ENCODE peak calls at places on chromosome 2, in six cellular contexts. O, T, U, D, M and E are unnamed samples.

GRCh38 chr2:144102386-144102785 is 417.5 kb downstream of the ZEB2 start:
- DNase-seq in O (no peak), T (no peak), U (no peak), D (no peak), M (no peak), E (no peak)

GRCh38 chr2:173231042-173231441 is 123.6 kb upstream of the CDCA7 start:
- DNase-seq in O (no peak), T (no peak), U (peak; percentile 9), D (no peak), M (no peak), E (no peak)

GRCh38 chr2:217064234-217065103 is 204.6 kb upstream of the TNP1 start:
- DNase-seq in O (no peak), T (peak; percentile 69), U (no peak), D (peak; percentile 54), M (no peak), E (no peak)

GRCh38 chr2:40403233-40403841 is 48.6 kb downstream of the SLC8A1 start:
- DNase-seq in O (no peak), T (peak; percentile 79), U (no peak), D (no peak), M (no peak), E (no peak)

GRCh38 chr2:85655961-85656403 is 12.0 kb downstream of the SFTPB start:
- DNase-seq in O (no peak), T (no peak), U (no peak), D (no peak), M (no peak), E (no peak)

GRCh38 chr2:152542995-152543481 is 174.2 kb downstream of the PRPF40A start:
- DNase-seq in O (no peak), T (peak; percentile 84), U (no peak), D (peak; percentile 50), M (no peak), E (no peak)

GRCh38 chr2:12437144-12437543 is 279.6 kb upstream of the TRIB2 start:
- DNase-seq in O (no peak), T (no peak), U (no peak), D (no peak), M (no peak), E (no peak)

GRCh38 chr2:60843006-60843405 is 38.4 kb upstream of the REL start:
- DNase-seq in O (no peak), T (no peak), U (no peak), D (no peak), M (no peak), E (no peak)

GRCh38 chr2:229947544-229947943 is 25.2 kb downstream of the FBXO36 start:
- DNase-seq in O (no peak), T (no peak), U (no peak), D (no peak), M (no peak), E (no peak)

GRCh38 chr2:19673213-19673791 is 228.5 kb downstream of the TTC32 start:
- DNase-seq in O (no peak), T (peak; percentile 40), U (no peak), D (peak; percentile 56), M (no peak), E (no peak)

GRCh38 chr2:45772038-45772437 is 120.6 kb downstream of the PRKCE start:
- DNase-seq in O (no peak), T (no peak), U (no peak), D (no peak), M (no peak), E (no peak)
- H3K4me1 ChIP-seq in O (no peaks in the 10 kb centered on the region), T (peaks cover 12% of the 10 kb centered on the region), U (no peaks in the 10 kb centered on the region), D (peaks cover 4% of the 10 kb centered on the region), M (peaks cover 30% of the 10 kb centered on the region), E (no peaks in the 10 kb centered on the region)

DNA sequence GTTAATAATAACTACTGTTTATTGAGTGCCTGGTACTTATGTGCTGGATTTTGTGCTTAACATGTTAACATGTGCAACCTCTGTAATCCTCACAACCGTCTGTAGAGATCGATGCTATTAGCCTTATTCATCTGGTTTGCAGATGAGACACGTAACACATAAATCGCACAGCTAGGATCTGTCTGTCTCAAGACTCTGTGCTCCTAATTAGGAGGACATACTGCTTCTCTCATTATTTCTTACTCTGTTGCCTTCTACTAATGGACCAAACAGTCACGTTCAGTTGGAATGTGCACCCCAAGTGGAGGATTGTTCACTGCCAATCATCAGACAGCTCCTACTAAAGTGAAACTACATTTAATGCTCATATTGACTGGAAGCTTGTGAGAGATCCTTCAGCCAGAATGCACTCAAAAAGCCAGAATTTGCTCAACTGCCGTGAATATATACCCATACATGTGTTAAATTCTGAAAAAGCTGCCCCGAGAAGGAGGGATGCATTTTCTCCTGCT is 105.8 kb downstream of the RNF144A start:
- DNase-seq in O (no peak), T (no peak), U (no peak), D (no peak), M (no peak), E (no peak)
- H3K27ac ChIP-seq in O (no peak overlapping the region), T (no peak overlapping the region), U (no peak overlapping the region), D (no peak overlapping the region), M (peak overlapping the region; percentile 63), E (no peak overlapping the region)

DNA sequence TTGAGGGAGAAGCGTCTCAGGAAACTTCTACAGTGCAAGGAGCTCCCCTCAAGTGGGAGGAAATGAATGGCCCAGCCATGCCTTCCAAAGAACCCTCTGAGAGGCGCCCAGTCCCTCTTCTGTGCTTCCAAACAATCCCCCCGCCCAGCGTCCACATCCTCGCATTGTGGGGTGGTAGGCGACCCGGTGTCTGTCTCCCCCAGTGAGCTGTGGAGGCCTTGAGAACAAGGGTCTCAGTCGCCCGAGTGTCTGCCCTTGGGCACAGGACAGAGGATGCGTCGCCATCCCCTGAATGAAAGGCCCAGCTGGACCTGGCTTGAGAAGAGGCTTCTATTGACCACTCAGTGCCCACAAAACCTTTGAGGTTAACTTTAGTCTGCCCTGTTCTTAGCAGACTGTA is 29.7 kb downstream of the INPP5D start:
- DNase-seq in O (no peak), T (no peak), U (no peak), D (no peak), M (no peak), E (no peak)
- H3K4me1 ChIP-seq in O (peaks cover 27% of the 10 kb centered on the region), T (no peaks in the 10 kb centered on the region), U (peaks cover 28% of the 10 kb centered on the region), D (peaks cover 13% of the 10 kb centered on the region), M (no peaks in the 10 kb centered on the region), E (peaks cover 10% of the 10 kb centered on the region)

DNA sequence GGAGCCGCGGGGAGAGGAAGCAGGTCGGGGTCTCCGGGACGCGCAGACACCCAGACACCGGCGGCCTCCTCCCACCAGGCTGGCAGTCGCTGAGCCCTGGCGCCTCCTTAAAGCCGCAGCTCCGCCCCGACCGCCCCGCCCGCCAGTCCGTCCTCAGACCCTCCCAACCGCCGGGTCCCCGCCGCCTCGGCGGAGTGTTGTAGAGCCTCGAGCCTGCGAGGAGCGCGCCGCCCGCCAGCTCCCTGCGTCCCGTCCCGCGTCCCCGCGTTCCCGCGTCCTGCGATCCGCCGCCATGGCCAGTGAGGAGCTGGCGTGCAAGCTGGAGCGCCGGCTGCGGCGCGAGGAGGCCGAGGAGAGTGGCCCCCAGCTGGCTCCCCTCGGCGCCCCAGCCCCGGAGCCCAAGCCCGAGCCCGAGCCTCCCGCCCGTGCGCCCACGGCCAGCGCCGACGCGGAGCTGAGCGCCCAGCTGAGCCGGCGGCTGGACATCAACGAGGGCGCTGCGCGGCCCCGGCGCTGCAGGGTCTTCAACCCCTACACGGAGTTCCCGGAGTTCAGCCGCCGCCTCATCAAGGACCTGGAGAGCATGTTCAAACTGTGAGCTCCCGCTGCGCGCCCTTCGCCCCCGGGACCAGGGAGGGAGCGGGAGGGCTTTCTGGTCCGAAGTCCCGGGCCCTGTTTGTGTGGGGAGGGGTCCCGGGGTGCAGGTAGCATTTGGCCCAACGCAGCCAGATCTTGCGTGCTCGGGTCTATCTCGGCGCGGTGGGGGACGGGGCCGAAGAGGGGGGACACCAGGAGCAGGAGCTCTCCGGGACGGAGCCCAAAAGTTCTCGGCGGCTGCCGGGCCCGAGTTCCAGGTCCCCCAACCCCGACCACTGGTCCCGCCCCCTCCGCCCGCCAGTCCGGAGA is at the start of gene EFHD1:
- DNase-seq in O (peak; percentile 12), T (peak; percentile 64), U (peak; percentile 32), D (peak; percentile 94), M (peak; percentile 90), E (peak; percentile 4)
- H3K27ac ChIP-seq in O (no peak within 1 kb of the TSS), T (no peak within 1 kb of the TSS), U (no peak within 1 kb of the TSS), D (no peak within 1 kb of the TSS), M (peak within 1 kb of the TSS; percentile 69), E (no peak within 1 kb of the TSS)

DNA sequence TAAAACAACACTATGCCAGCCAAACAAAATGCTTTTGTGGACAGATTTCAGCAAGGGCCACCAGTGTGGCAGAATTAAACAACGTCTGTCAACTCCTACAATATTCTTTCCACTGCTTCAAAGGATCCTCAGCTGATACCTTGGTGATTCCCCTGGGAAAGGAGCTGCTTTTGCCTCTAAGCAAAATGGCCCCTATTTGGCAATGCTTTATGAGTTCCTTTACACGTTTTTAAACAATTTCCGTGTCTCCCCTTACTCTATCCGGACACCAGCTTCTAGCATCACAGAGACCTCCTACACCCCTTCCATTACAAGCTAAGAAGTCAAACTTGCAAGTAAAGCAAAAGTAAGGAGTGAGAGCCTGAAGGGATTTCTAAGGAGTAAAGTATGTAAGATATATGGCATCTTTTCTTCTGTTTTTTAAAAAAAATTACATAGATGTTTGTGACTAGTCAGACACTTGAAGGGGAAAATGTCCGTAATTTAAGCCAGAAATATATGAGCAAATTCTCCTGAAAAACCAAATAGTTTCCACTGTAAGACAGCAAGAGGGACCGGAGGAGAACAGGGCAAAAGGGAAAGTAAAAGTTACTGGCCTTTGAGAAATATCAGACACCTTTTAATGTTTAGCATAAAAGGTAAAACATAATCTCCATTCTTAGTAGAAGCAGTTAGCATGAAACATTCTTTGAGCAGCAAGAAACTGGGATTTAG is 1.9 kb downstream of the SOS1 start:
- DNase-seq in O (no peak), T (peak; percentile 40), U (no peak), D (no peak), M (no peak), E (no peak)
- H3K4me1 ChIP-seq in O (peaks cover 30% of the 10 kb centered on the region), T (peaks cover 28% of the 10 kb centered on the region), U (peaks cover 31% of the 10 kb centered on the region), D (no peaks in the 10 kb centered on the region), M (peaks cover 18% of the 10 kb centered on the region), E (peaks cover 31% of the 10 kb centered on the region)

GRCh38 chr2:232363784-232364615 is 14.6 kb upstream of the ALPP start:
- DNase-seq in O (no peak), T (peak; percentile 11), U (peak; percentile 48), D (no peak), M (no peak), E (no peak)

GRCh38 chr2:232361646-232362045 is 16.9 kb upstream of the ALPP start:
- DNase-seq in O (no peak), T (no peak), U (no peak), D (no peak), M (no peak), E (no peak)

GRCh38 chr2:232365621-232366321 is 12.8 kb upstream of the ALPP start:
- DNase-seq in O (no peak), T (peak; percentile 35), U (no peak), D (peak; percentile 90), M (no peak), E (no peak)

GRCh38 chr2:232367016-232367415 is 11.5 kb upstream of the ALPP start:
- DNase-seq in O (no peak), T (no peak), U (no peak), D (no peak), M (no peak), E (no peak)

GRCh38 chr2:232362174-232362913 is 16.2 kb upstream of the ALPP start:
- DNase-seq in O (no peak), T (no peak), U (no peak), D (no peak), M (no peak), E (no peak)
- H3K27ac ChIP-seq in O (no peak overlapping the region), T (no peak overlapping the region), U (no peak overlapping the region), D (no peak overlapping the region), M (no peak overlapping the region), E (no peak overlapping the region)